ENCODE peak calls at places on chromosomes 11 and 22, in nine cellular contexts. G is NCI-H1092; K is midbrain; X is stimulated activated CD8-positive, alpha-beta memory T cell treated with anti-CD3 and anti-CD28 coated beads, Interleukin-15, amount 100 ng/mL, for 48 hours; T is RKO; Y is brain microvascular endothelial cell; I is activated CD4-positive, alpha-beta T cell treated with anti-CD3 and anti-CD28 coated beads, Interleukin-2, amount 10 ng/mL, durations not matched to agents 7 days and 5 days; L is MM.1S; V is neuronal stem cell. R is an unnamed sample.

GRCh38 chr22:27905638-27906037 is 13.4 kb downstream of the PITPNB start:
- DNase-seq in G (no peak), K (no peak), X (no peak), T (no peak), Y (no peak), I (no peak), L (no peak), V (no peak), R (no peak)

GRCh38 chr22:35950262-35950661 is 78.4 kb downstream of the RBFOX2 start:
- DNase-seq in G (no peak), K (no peak), X (no peak), T (no peak), Y (no peak), I (no peak), L (no peak), V (no peak), R (no peak)

GRCh38 chr11:2510626-2511402 is 66.0 kb downstream of the KCNQ1 start:
- DNase-seq in G (no peak), K (no peak), X (no peak), T (no peak), Y (no peak), I (no peak), L (no peak), V (no peak), R (no peak)

GRCh38 chr11:37916331-37916730 is 1318.3 kb upstream of the RAG2 start:
- DNase-seq in G (no peak), K (no peak), X (no peak), T (no peak), Y (peak), I (no peak), L (no peak), V (no peak), R (no peak)

GRCh38 chr22:50016988-50017700 is 4.6 kb upstream of the IL17REL start:
- DNase-seq in G (no peak), K (no peak), X (peak), T (no peak), Y (no peak), I (no peak), L (no peak), V (no peak), R (no peak)

GRCh38 chr11:111101836-111102235 is 143.7 kb upstream of the POU2AF2 start:
- DNase-seq in G (no peak), K (no peak), X (no peak), T (no peak), Y (no peak), I (no peak), L (no peak), V (no peak), R (no peak)

GRCh38 chr11:77884186-77884828 is 63.4 kb downstream of the AAMDC start:
- DNase-seq in G (no peak), K (no peak), X (no peak), T (no peak), Y (peak), I (no peak), L (no peak), V (no peak), R (no peak)

GRCh38 chr11:115860246-115860645 is 356.0 kb upstream of the CADM1 start:
- DNase-seq in G (no peak), K (no peak), X (no peak), T (no peak), Y (no peak), I (no peak), L (no peak), V (no peak), R (no peak)

GRCh38 chr22:30033891-30034290 is 46.4 kb upstream of the HORMAD2 start:
- DNase-seq in G (no peak), K (no peak), X (no peak), T (no peak), Y (no peak), I (no peak), L (no peak), V (no peak), R (no peak)

GRCh38 chr11:86335131-86335768 is 33.2 kb downstream of the HIKESHI start:
- DNase-seq in G (no peak), K (no peak), X (no peak), T (no peak), Y (no peak), I (no peak), L (no peak), V (no peak), R (no peak)

GRCh38 chr11:26931248-26931631 is 62.7 kb upstream of the FIBIN start:
- DNase-seq in G (no peak), K (no peak), X (no peak), T (no peak), Y (no peak), I (no peak), L (no peak), V (no peak), R (no peak)

GRCh38 chr22:26679003-26679629 is 21.7 kb downstream of the MIAT start:
- DNase-seq in G (peak), K (peak), X (no peak), T (peak), Y (peak), I (peak), L (peak), V (peak), R (peak)

GRCh38 chr11:125253795-125254525 is 89.4 kb downstream of the PKNOX2 start:
- DNase-seq in G (no peak), K (no peak), X (no peak), T (no peak), Y (no peak), I (no peak), L (no peak), V (no peak), R (no peak)

GRCh38 chr11:16280256-16280682 is 76.1 kb downstream of the SOX6 start:
- DNase-seq in G (peak), K (no peak), X (no peak), T (no peak), Y (no peak), I (peak), L (no peak), V (no peak), R (no peak)

GRCh38 chr11:114440121-114440860 is 1.0 kb downstream of the REXO2 start:
- DNase-seq in G (no peak), K (peak), X (no peak), T (peak), Y (no peak), I (no peak), L (no peak), V (no peak), R (peak)

GRCh38 chr11:111631034-111631665 is 28.9 kb downstream of the SIK2 start:
- DNase-seq in G (no peak), K (no peak), X (no peak), T (no peak), Y (no peak), I (no peak), L (no peak), V (no peak), R (no peak)

GRCh38 chr11:27290261-27290660 is 72.8 kb downstream of the CCDC34 start:
- DNase-seq in G (no peak), K (no peak), X (no peak), T (no peak), Y (no peak), I (no peak), L (no peak), V (no peak), R (no peak)

GRCh38 chr11:31240340-31240904 is 129.1 kb downstream of the DCDC1 start:
- DNase-seq in G (peak), K (peak), X (no peak), T (peak), Y (peak), I (peak), L (peak), V (peak), R (peak)

GRCh38 chr11:8091671-8092070 is 10.7 kb downstream of the TUB start:
- DNase-seq in G (no peak), K (no peak), X (no peak), T (no peak), Y (no peak), I (no peak), L (no peak), V (no peak), R (no peak)

GRCh38 chr11:94753630-94754029 is 14.5 kb upstream of the AMOTL1 start:
- DNase-seq in G (no peak), K (no peak), X (no peak), T (no peak), Y (no peak), I (no peak), L (no peak), V (no peak), R (no peak)

GRCh38 chr11:126332221-126332711 is 23.2 kb upstream of the ST3GAL4 start:
- DNase-seq in G (no peak), K (no peak), X (no peak), T (peak), Y (peak), I (no peak), L (no peak), V (no peak), R (no peak)

GRCh38 chr22:50399751-50400331 is 56.7 kb downstream of the PPP6R2 start:
- DNase-seq in G (no peak), K (peak), X (peak), T (peak), Y (peak), I (no peak), L (no peak), V (peak), R (peak)

GRCh38 chr11:43925932-43926505 is 16.4 kb upstream of the C11orf96 start:
- DNase-seq in G (no peak), K (no peak), X (no peak), T (no peak), Y (no peak), I (no peak), L (no peak), V (no peak), R (no peak)

GRCh38 chr22:19325296-19325950 is 33.9 kb upstream of the CLTCL1 start:
- DNase-seq in G (no peak), K (no peak), X (no peak), T (peak), Y (peak), I (no peak), L (no peak), V (no peak), R (no peak)

GRCh38 chr11:34667810-34668582 is 47.1 kb downstream of the EHF start:
- DNase-seq in G (peak), K (no peak), X (no peak), T (no peak), Y (no peak), I (no peak), L (no peak), V (no peak), R (no peak)

GRCh38 chr11:10381730-10382129 is 73.3 kb upstream of the AMPD3 start:
- DNase-seq in G (no peak), K (no peak), X (no peak), T (no peak), Y (no peak), I (no peak), L (no peak), V (no peak), R (no peak)

GRCh38 chr11:66956689-66957290 is 1.4 kb downstream of the PC start:
- DNase-seq in G (no peak), K (no peak), X (no peak), T (peak), Y (peak), I (no peak), L (no peak), V (no peak), R (peak)

GRCh38 chr11:42812960-42813359 is 498.8 kb upstream of the API5 start:
- DNase-seq in G (no peak), K (no peak), X (no peak), T (no peak), Y (no peak), I (no peak), L (no peak), V (no peak), R (no peak)

GRCh38 chr11:6523253-6523652 is 26.2 kb downstream of the DNHD1 start:
- DNase-seq in G (no peak), K (no peak), X (no peak), T (peak), Y (peak), I (no peak), L (no peak), V (no peak), R (no peak)

GRCh38 chr11:17531071-17531817 is 13.0 kb downstream of the USH1C start:
- DNase-seq in G (peak), K (no peak), X (no peak), T (no peak), Y (no peak), I (no peak), L (no peak), V (no peak), R (peak)

GRCh38 chr22:49770454-49771265 is 57.0 kb downstream of the BRD1 start:
- DNase-seq in G (no peak), K (no peak), X (no peak), T (no peak), Y (no peak), I (peak), L (no peak), V (no peak), R (no peak)

GRCh38 chr22:21861856-21862255 is 5.6 kb downstream of the MAPK1 start:
- DNase-seq in G (no peak), K (no peak), X (no peak), T (no peak), Y (no peak), I (no peak), L (no peak), V (no peak), R (no peak)

GRCh38 chr11:120128392-120129172 is 9.3 kb downstream of the TRIM29 start:
- DNase-seq in G (peak), K (no peak), X (no peak), T (no peak), Y (no peak), I (no peak), L (no peak), V (no peak), R (no peak)

GRCh38 chr11:126359431-126360048 is 4.1 kb downstream of the ST3GAL4 start:
- DNase-seq in G (peak), K (peak), X (no peak), T (no peak), Y (no peak), I (no peak), L (no peak), V (no peak), R (no peak)

GRCh38 chr11:79314906-79315689 is 125.7 kb downstream of the TENM4 start:
- DNase-seq in G (no peak), K (no peak), X (no peak), T (peak), Y (peak), I (no peak), L (peak), V (peak), R (peak)

GRCh38 chr11:32137263-32137662 is 46.4 kb downstream of the RCN1 start:
- DNase-seq in G (no peak), K (no peak), X (no peak), T (peak), Y (peak), I (no peak), L (no peak), V (no peak), R (no peak)

GRCh38 chr22:38713921-38714320 is 8.2 kb downstream of the GTPBP1 start:
- DNase-seq in G (no peak), K (no peak), X (no peak), T (no peak), Y (no peak), I (no peak), L (no peak), V (no peak), R (no peak)